ENCODE peak calls at places on chromosomes 5 and 9, in seven cellular contexts. L is mucosa of descending colon; M is natural killer cell; Y is activated CD8-positive, alpha-beta memory T cell treated with anti-CD3 and anti-CD28 coated beads, Interleukin-2, amount 10 ng/mL, durations not matched to agents 7 days and 5 days; Z is right cardiac atrium; O is activated CD8-positive, alpha-beta T cell treated with anti-CD3 and anti-CD28 coated beads for 36 hours; U is aorta. X is an unnamed sample.

GRCh38 chr5:109136906-109137305 is 272.9 kb downstream of the PJA2 start:
- ATAC-seq in M (no peak), O (no peak), Z (no peak), Y (no peak), L (no peak), U (no peak), X (no peak)

GRCh38 chr9:121198512-121199042 is 3.1 kb downstream of the RAB14 start:
- ATAC-seq in O (no peak), M (no peak), Y (no peak), U (no peak), Z (no peak), L (no peak), X (no peak)

GRCh38 chr9:20294351-20294750 is 327.9 kb downstream of the MLLT3 start:
- ATAC-seq in Y (no peak), U (no peak), O (no peak), L (no peak), M (no peak), Z (no peak), X (no peak)

GRCh38 chr9:4146293-4146692 is 153.6 kb downstream of the GLIS3 start:
- ATAC-seq in Y (no peak), U (no peak), O (no peak), Z (no peak), L (no peak), M (no peak), X (no peak)

GRCh38 chr9:131237311-131237710 is 39.0 kb downstream of the FAM78A start:
- ATAC-seq in U (no peak), O (no peak), Z (no peak), M (no peak), Y (no peak), L (no peak), X (no peak)

GRCh38 chr9:112496074-112496722 is 9.6 kb downstream of the KIAA1958 start:
- ATAC-seq in L (no peak), O (no peak), Z (peak), M (no peak), U (no peak), Y (no peak), X (no peak)

GRCh38 chr5:142845954-142846398 is 75.8 kb downstream of the ARHGAP26 start:
- ATAC-seq in Z (no peak), L (peak), M (peak), Y (peak), U (no peak), O (peak), X (no peak)

GRCh38 chr5:152290181-152290580 is 114.9 kb downstream of the NMUR2 start:
- ATAC-seq in O (no peak), Z (no peak), Y (no peak), M (no peak), U (no peak), L (no peak), X (no peak)

GRCh38 chr5:130141689-130142320 is 237.5 kb downstream of the CHSY3 start:
- ATAC-seq in Y (no peak), O (no peak), U (no peak), M (no peak), Z (no peak), L (no peak), X (no peak)

GRCh38 chr9:112868461-112868860 is 22.2 kb downstream of the SLC46A2 start:
- ATAC-seq in L (no peak), O (no peak), Y (no peak), Z (no peak), M (no peak), U (no peak), X (no peak)

GRCh38 chr5:19547640-19548039 is 440.4 kb downstream of the CDH18 start:
- ATAC-seq in O (no peak), L (no peak), U (no peak), Z (no peak), M (no peak), Y (no peak), X (no peak)

GRCh38 chr5:150329038-150329437 is 26.3 kb upstream of the ARSI start:
- ATAC-seq in L (no peak), Y (no peak), Z (no peak), M (no peak), O (no peak), U (no peak), X (no peak)

GRCh38 chr5:159242656-159243055 is 20.4 kb upstream of the UBLCP1 start:
- ATAC-seq in Z (no peak), Y (no peak), U (no peak), M (no peak), L (no peak), O (no peak), X (no peak)

GRCh38 chr5:122126711-122127385 is 2.5 kb upstream of the ZNF474 start:
- ATAC-seq in Z (peak), L (no peak), U (peak), O (no peak), M (no peak), Y (no peak), X (no peak)

X was measured in activated T-helper 17 cell treated with anti-CD3 and anti-CD28 coated beads, Interleukin-2, amount 50 U/mL, for 72 hours.